ENCODE peak calls at places on chromosomes 3 and 15, in nine cellular contexts. A is suprapubic skin; W is CD4-positive, alpha-beta memory T cell; H is neuronal stem cell; Z is tibial artery; M is small intestine; K is left ventricle myocardium inferior; O is hepatocyte; S is endodermal cell. G is an unnamed sample.

GRCh38 chr3:25297667-25298585 is 130.1 kb upstream of the RARB start:
- DNase-seq in A (no peak), W (no peak), H (no peak), Z (no peak), M (no peak), K (no peak), O (no peak), S (no peak), G (no peak)

GRCh38 chr15:78991879-78992278 is 47.0 kb upstream of the CTSH start:
- DNase-seq in A (no peak), W (no peak), H (no peak), Z (no peak), M (no peak), K (no peak), O (no peak), S (no peak), G (no peak)

GRCh38 chr3:178304758-178305157 is 231.5 kb upstream of the KCNMB2 start:
- DNase-seq in A (no peak), W (no peak), H (no peak), Z (no peak), M (no peak), K (no peak), O (no peak), S (no peak), G (no peak)

GRCh38 chr3:66754613-66755012 is 243.5 kb upstream of the KBTBD8 start:
- DNase-seq in A (no peak), W (no peak), H (no peak), Z (no peak), M (no peak), K (no peak), O (no peak), S (no peak), G (no peak)

GRCh38 chr15:33215941-33216872 is 21.7 kb upstream of the FMN1 start:
- DNase-seq in A (no peak), W (peak; percentile 38), H (no peak), Z (no peak), M (peak; percentile 44), K (no peak), O (peak; percentile 58), S (no peak), G (no peak)

GRCh38 chr3:185187391-185187790 is 34.5 kb upstream of the C3orf70 start:
- DNase-seq in A (no peak), W (no peak), H (no peak), Z (no peak), M (no peak), K (no peak), O (no peak), S (no peak), G (no peak)

GRCh38 chr15:80923668-80924067 is 66.0 kb downstream of the MESD start:
- DNase-seq in A (no peak), W (no peak), H (no peak), Z (no peak), M (no peak), K (no peak), O (no peak), S (no peak), G (no peak)

GRCh38 chr3:185308126-185308754 is 54.4 kb upstream of the EHHADH start:
- DNase-seq in A (no peak), W (peak; percentile 31), H (peak; percentile 63), Z (peak; percentile 38), M (peak; percentile 73), K (no peak), O (peak; percentile 69), S (peak; percentile 94), G (no peak)

DNA sequence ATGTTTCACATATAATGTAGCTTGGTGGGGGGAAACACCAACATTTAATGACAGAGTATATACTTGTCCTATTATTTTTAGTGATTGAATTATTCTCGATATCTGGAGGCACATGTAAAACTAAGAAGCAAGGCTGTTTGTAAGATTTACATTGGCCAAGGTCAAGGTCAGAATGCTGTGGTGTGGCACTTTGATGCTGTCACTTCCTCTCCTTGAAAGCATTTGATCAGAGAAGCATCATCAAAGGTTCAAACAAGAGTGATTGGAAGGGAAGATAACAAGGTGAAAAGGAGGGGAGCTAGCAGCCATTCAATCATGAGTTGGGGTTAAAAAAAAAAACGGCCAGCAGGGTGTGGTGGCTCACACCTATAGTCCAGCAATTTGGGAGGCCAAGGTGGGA is 26.4 kb downstream of the RTF1 start:
- DNase-seq in A (no peak), W (no peak), H (no peak), Z (no peak), M (no peak), K (no peak), O (no peak), S (no peak), G (no peak)
- H3K36me3 ChIP-seq in A (peaks cover 46% of the 10 kb centered on the region), W (no peaks in the 10 kb centered on the region), H (peaks cover 84% of the 10 kb centered on the region), Z (peaks cover 82% of the 10 kb centered on the region), M (peaks cover 3% of the 10 kb centered on the region), K (peaks cover 39% of the 10 kb centered on the region), O (no peaks in the 10 kb centered on the region), S (peaks cover 60% of the 10 kb centered on the region), G (peaks cover 3% of the 10 kb centered on the region)

GRCh38 chr3:133928136-133928893 is 32.6 kb upstream of the RAB6B start:
- DNase-seq in A (no peak), W (no peak), H (no peak), Z (no peak), M (no peak), K (no peak), O (no peak), S (peak; percentile 41), G (no peak)
- H3K4me3 ChIP-seq in A (peak overlapping the region; percentile 55), W (no peak overlapping the region), H (no peak overlapping the region), Z (peak overlapping the region; percentile 66), M (no peak overlapping the region), K (peak overlapping the region; percentile 75), O (peak overlapping the region; percentile 3), S (peak overlapping the region; percentile 63), G (no peak overlapping the region)

DNA sequence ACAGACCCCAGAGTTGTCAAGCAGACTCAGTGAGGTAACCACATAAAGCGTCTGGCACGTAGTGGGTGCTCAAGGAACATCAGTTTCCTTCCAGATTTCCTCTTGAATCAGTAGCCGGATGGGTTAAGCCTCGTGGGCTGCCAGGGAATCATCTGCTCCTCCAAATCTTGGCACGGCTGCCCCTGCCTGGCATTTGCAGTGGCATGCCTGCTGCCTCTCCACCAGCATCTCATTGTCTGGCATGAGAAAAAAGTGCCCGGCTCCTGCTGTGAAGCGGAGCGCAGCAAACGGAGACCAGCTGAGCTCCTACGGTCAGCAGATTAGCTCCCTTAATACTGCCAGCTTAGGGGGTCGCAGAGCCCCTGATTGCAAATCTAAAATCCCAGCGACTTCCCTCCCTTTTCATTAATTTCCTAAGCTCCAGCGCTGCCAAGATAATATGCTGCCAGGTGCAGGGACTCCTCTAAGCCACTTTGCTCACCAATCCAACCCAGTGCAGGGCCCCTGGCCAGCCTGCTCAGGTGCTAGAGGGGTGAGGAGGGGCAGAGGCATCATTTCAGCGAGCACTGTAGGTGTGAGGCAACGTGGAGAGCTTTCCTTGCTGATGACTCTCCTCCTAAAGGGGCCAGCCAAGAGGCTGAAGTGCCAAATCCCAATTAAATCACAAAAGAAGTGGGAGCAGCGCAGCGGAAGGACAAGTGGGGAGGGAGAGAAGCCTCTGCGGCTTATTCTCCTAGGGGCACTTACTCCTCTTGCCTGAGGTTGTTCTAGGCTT is 49.6 kb upstream of the ST8SIA2 start:
- DNase-seq in A (no peak), W (no peak), H (peak; percentile 38), Z (no peak), M (no peak), K (peak; percentile 68), O (no peak), S (peak; percentile 84), G (no peak)
- H3K27me3 ChIP-seq in A (peaks cover 64% of the 10 kb centered on the region), W (peaks cover 4% of the 10 kb centered on the region), H (no peaks in the 10 kb centered on the region), Z (no peaks in the 10 kb centered on the region), M (peaks cover 2% of the 10 kb centered on the region), K (peaks cover 41% of the 10 kb centered on the region), O (peaks cover 20% of the 10 kb centered on the region), S (no peaks in the 10 kb centered on the region), G (no peaks in the 10 kb centered on the region)

DNA sequence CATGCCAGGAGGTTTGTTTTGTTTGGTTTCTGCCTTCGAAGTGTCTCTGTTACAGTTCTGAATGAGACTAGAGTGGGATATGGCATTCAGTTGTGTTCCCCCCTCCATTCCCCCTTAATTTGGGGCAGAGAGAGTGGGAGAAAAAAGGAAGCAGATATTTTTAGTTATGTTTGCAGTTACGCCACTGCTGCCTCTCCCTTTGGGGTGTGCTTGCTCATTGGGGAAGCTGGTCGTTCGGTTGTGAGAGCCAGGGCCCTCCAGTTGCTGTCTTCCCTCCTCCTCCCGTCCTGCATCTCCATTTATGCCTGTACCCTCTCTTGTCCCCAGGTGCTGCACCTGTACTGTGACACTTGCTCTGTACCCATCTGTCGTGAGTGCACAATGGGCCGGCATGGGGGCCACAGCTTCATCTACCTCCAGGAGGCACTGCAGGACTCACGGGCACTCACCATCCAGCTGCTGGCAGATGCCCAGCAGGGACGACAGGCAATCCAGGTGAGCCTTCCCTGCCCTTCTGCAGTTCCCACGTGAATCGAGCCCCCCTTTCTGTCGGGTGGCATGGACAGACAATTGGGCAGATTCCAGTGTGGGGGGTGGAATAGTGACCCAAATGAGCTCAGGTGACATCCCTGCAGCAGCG is 55.8 kb downstream of the TRIM71 start:
- DNase-seq in A (no peak), W (no peak), H (no peak), Z (no peak), M (peak; percentile 21), K (no peak), O (no peak), S (no peak), G (no peak)
- H3K36me3 ChIP-seq in A (no peaks in the 10 kb centered on the region), W (no peaks in the 10 kb centered on the region), H (peaks cover 71% of the 10 kb centered on the region), Z (no peaks in the 10 kb centered on the region), M (no peaks in the 10 kb centered on the region), K (no peaks in the 10 kb centered on the region), O (no peaks in the 10 kb centered on the region), S (peaks cover 47% of the 10 kb centered on the region), G (no peaks in the 10 kb centered on the region)

GRCh38 chr3:16305121-16305541 is 40.1 kb downstream of the OXNAD1 start:
- DNase-seq in A (no peak), W (peak; percentile 83), H (no peak), Z (no peak), M (peak; percentile 62), K (no peak), O (no peak), S (no peak), G (peak; percentile 24)
- H3K4me3 ChIP-seq in A (no peak overlapping the region), W (peak overlapping the region; percentile 19), H (no peak overlapping the region), Z (no peak overlapping the region), M (no peak overlapping the region), K (no peak overlapping the region), O (no peak overlapping the region), S (no peak overlapping the region), G (no peak overlapping the region)

DNA sequence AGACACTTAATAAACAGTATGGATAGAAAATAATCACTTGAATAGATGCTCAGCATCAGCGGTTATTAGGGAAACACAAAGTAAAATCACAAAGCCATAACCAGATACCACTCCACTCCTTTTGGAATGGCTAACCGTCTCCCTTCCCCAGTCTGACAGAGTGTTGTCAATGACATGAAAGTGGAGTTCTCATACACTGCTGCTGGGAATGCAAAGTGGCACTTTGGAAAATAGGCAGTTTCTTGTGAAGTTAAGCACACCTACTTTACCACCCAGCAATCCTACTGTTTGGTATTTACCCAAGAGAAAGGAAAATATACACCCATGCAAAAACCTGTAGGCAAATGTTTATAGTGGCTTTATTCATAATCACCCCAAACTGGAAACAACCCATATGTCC is 81.0 kb upstream of the KLHL25 start:
- DNase-seq in A (no peak), W (no peak), H (no peak), Z (no peak), M (no peak), K (no peak), O (no peak), S (no peak), G (no peak)
- H3K27me3 ChIP-seq in A (peaks cover 31% of the 10 kb centered on the region), W (peaks cover 3% of the 10 kb centered on the region), H (no peaks in the 10 kb centered on the region), Z (no peaks in the 10 kb centered on the region), M (no peaks in the 10 kb centered on the region), K (peaks cover 100% of the 10 kb centered on the region), O (peaks cover 11% of the 10 kb centered on the region), S (no peaks in the 10 kb centered on the region), G (no peaks in the 10 kb centered on the region)

G was measured in GM06990.